ENCODE peak calls at places on chromosomes 13 and 19, in four cellular contexts. L is A549, B is K562, W is HepG2. Z is an unnamed sample.

GRCh38 chr19:48351341-48351752 is 12.4 kb downstream of the TMEM143 start:
- DNase-seq in B (peak; percentile 86), L (peak; percentile 89), W (peak; percentile 63), Z (no peak)

GRCh38 chr19:2039959-2040646 is 10.9 kb downstream of the MKNK2 start:
- DNase-seq in L (no peak), B (peak; percentile 36), W (no peak), Z (no peak)

GRCh38 chr19:52270266-52270885 is 989 bp downstream of the ZNF766 start:
- DNase-seq in B (peak; percentile 23), L (peak; percentile 47), W (no peak), Z (no peak)

GRCh38 chr13:98571955-98572662 is 4.8 kb downstream of the STK24 start:
- DNase-seq in B (no peak), L (no peak), W (peak; percentile 39), Z (no peak)

GRCh38 chr19:19774354-19775033 is 41.6 kb upstream of the ZNF14 start:
- DNase-seq in B (no peak), L (no peak), W (no peak), Z (no peak)

GRCh38 chr13:78299832-78300623 is 303.3 kb downstream of the POU4F1 start:
- DNase-seq in L (no peak), W (no peak), B (no peak), Z (no peak)

GRCh38 chr19:16660763-16661479 is at the start of gene TMEM38A:
- DNase-seq in B (peak; percentile 92), L (no peak), W (no peak), Z (no peak)

GRCh38 chr19:47040869-47041268 is 7.6 kb downstream of the TMEM160 start:
- DNase-seq in W (no peak), B (no peak), L (no peak), Z (no peak)

GRCh38 chr19:42961119-42961518 is 24.1 kb upstream of the PSG7 start:
- DNase-seq in L (no peak), B (no peak), W (no peak), Z (no peak)

GRCh38 chr13:29702912-29703351 is 107.4 kb upstream of the SLC7A1 start:
- DNase-seq in B (no peak), L (no peak), W (no peak), Z (no peak)

GRCh38 chr13:24851546-24851945 is 87.6 kb downstream of the RNF17 start:
- DNase-seq in W (no peak), B (no peak), L (no peak), Z (no peak)

GRCh38 chr13:80276371-80277289 is 64.3 kb downstream of the SPRY2 start:
- DNase-seq in W (peak; percentile 15), B (no peak), L (no peak), Z (no peak)

GRCh38 chr13:71240906-71241305 is 626.1 kb downstream of the DACH1 start:
- DNase-seq in W (no peak), B (no peak), L (no peak), Z (no peak)

GRCh38 chr19:30450945-30451344 is 78.8 kb downstream of the ZNF536 start:
- DNase-seq in B (no peak), L (no peak), W (no peak), Z (no peak)

GRCh38 chr13:39100996-39101751 is 62.9 kb downstream of the NHLRC3 start:
- DNase-seq in L (no peak), B (no peak), W (no peak), Z (no peak)

GRCh38 chr13:94333131-94333820 is 146.2 kb downstream of the DCT start:
- DNase-seq in W (no peak), L (no peak), B (no peak), Z (no peak)

GRCh38 chr13:48838193-48839000 is 137.3 kb upstream of the FNDC3A start:
- DNase-seq in L (no peak), B (no peak), W (no peak), Z (no peak)

GRCh38 chr13:24842533-24843278 is 78.7 kb downstream of the RNF17 start:
- DNase-seq in W (no peak), L (no peak), B (no peak), Z (no peak)

GRCh38 chr13:36685912-36686311 is 12.1 kb downstream of the SERTM1 start:
- DNase-seq in W (no peak), B (no peak), L (no peak), Z (no peak)
- TF ChIP-seq CHD4 in W (no peak), B (no peak), L (no peak), Z (no peak)

DNA sequence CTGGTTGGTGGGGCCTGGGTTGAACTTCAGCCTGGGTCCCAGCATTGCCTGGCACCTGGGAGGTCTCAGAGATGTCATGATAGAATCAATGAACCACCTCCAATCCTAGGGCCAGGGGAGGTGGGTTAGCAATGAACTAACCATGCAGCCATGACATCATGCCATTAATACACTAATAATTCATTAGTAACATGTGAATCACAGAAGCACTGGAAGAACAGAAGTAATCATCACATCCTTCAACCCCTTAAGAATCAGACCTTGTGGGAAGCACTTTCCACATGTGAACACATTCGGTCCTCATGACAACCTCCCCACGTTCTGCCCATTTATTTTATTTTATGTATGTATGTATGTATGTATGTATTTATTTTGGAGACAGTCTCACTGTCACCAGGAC is 6.9 kb downstream of the NOSIP start:
- DNase-seq in L (no peak), W (no peak), B (no peak), Z (no peak)
- TF ChIP-seq CHD4 in L (no peak), W (no peak), B (no peak), Z (no peak)

DNA sequence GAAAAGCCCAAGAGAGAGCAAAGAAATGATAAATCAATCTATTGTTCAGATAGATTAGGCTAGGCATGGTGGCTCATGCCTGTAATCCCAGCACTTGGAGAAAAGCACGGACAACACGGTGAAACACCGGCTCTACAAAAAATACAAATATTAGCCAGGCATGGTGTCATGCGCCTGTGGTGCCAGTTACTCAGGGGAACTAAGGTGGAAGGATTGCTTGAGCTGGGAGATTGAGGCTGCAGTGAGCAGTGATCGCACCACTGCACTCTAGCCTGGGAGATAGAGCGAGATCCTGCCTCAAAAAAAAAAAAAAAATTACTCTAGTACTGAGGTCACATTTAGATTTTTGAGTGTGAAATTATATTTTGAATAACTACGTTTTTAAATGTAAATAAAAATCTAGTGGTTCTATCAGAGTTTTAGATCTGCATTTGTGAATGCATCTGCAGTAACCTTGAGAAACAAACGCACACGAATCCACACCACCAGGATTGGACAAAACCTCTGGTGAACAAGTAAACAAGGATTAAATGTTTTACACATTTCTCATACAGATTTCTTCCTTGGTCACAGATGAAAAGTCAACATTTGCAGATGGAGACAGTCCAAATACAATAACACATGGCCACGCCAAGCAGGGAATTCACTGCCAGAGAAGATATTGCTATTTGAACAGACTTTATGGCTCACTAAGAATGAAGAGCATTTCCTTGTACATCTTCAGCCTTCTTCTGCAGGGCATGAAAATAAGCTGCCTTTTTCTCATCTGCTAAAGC is 917.6 kb downstream of the PCDH9 start:
- DNase-seq in B (no peak), W (peak; percentile 6), L (peak; percentile 17), Z (no peak)
- TF ChIP-seq CHD4 in B (no peak), W (no peak), L (no peak), Z (no peak)

GRCh38 chr13:41833851-41834250 is 127.1 kb downstream of the VWA8 start:
- DNase-seq in W (no peak), L (no peak), B (no peak), Z (no peak)

GRCh38 chr13:41833201-41833600 is 127.7 kb downstream of the VWA8 start:
- DNase-seq in W (no peak), B (no peak), L (peak; percentile 13), Z (no peak)

GRCh38 chr13:41837668-41838067 is 123.2 kb downstream of the VWA8 start:
- DNase-seq in L (no peak), B (no peak), W (no peak), Z (no peak)

DNA sequence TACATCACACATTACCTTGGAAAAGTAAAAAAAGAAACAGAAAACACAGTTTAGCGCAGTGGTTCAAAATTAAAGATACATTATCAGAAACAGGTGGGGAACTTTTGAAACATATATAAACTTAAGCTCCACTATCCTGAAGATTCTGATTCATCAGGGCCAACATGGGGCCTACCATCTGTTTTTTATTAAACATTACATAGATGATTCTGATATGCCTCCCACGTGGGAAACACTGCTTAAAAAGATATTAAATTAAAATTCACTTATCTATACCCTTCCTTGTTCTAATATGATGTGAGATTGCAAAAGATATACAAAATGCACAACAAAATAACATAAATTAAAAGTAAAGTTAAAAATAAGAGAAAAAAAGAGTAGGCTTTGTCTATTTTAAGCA is 125.0 kb downstream of the VWA8 start:
- DNase-seq in W (no peak), L (no peak), B (no peak), Z (no peak)
- TF ChIP-seq CHD4 in W (no peak), L (no peak), B (no peak), Z (no peak)

DNA sequence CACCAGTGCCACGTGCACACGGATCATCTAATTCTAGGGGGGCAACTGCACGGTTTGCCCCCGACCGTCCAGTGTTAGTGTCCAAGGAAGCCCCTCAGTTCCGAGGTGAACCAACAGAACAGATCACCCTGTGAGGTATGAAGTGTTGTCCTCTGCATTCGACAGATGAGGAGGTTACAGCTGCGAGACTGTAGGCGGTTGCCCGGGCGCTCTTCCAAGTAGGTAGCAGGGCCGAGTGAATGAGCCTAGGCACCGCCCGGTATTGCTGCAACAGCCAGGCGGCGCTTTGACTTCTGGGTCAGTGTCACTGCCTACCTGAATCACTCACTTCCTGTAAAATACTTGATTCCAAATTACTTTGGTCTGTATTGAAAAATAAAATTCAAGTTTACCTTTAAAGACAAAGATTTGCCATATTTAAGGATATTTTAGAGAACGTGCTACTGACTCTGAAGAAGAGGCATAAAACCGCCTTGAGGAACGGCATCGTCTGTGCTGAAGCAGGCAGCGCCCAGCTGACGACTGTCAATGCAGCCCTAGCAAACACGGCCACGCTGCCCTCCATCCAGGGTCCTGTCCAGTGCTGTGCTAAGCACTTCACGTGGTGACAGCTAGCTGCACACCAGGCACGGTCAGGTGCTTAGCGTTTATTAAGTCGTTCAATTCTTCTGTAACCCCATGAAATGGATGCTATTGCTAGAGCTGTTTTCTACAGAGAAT is 19.3 kb upstream of the RASA3 start:
- DNase-seq in W (no peak), B (peak; percentile 30), L (no peak), Z (no peak)
- TF ChIP-seq CHD4 in W (no peak), B (no peak), L (no peak), Z (no peak)

DNA sequence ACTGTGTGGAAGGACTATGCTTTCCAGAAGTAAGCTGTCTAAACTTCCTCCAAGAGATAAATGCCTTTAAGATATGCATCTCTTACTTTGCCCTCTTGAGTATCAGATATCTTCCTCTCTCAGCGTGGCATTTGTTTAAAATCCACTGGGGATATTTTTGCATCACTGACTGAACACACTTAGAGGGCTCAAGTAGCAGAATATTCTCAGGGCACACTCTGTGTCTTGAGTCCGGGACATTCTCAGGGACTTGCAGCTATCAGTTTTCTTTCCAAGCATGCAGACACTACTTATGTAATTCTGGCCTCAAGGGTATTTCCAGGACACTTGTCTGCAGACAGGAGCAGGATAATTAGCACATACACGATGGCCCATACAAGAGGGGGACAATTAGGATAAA is 84.7 kb downstream of the ERCC5 start:
- DNase-seq in B (no peak), W (no peak), L (no peak), Z (peak; percentile 20)
- TF ChIP-seq CHD4 in B (no peak), W (no peak), L (no peak), Z (no peak)

Z was measured in GM12878.